ENCODE peak calls at places on chromosomes 1 and 21, in five cellular contexts. O, H, R, I and E are unnamed samples.

GRCh38 chr1:191022856-191023255 is 545.2 kb upstream of the BRINP3 start:
- DNase-seq in O (no peak), H (no peak), R (no peak), I (no peak), E (no peak)

GRCh38 chr21:45590246-45590725 is 48.0 kb upstream of the SLC19A1 start:
- DNase-seq in O (peak), H (peak), R (peak), I (peak), E (peak)

GRCh38 chr1:152013664-152014237 is 20.1 kb upstream of the S100A10 start:
- DNase-seq in O (peak), H (no peak), R (no peak), I (no peak), E (no peak)

GRCh38 chr1:175016073-175016722 is 7.0 kb downstream of the MRPS14 start:
- DNase-seq in O (no peak), H (no peak), R (no peak), I (no peak), E (no peak)

GRCh38 chr1:235588156-235588555 is 61.4 kb downstream of the GNG4 start:
- DNase-seq in O (no peak), H (no peak), R (no peak), I (no peak), E (no peak)

GRCh38 chr21:38777521-38777920 is 28.2 kb upstream of the ETS2 start:
- DNase-seq in O (no peak), H (no peak), R (no peak), I (no peak), E (no peak)

GRCh38 chr1:85330711-85331290 is 54.4 kb upstream of the BCL10 start:
- DNase-seq in O (peak), H (no peak), R (no peak), I (no peak), E (no peak)

GRCh38 chr1:68904472-68904871 is 407.6 kb upstream of the DEPDC1 start:
- DNase-seq in O (no peak), H (no peak), R (no peak), I (no peak), E (no peak)

GRCh38 chr21:41164981-41165650 is 2.8 kb upstream of the BACE2 start:
- DNase-seq in O (no peak), H (no peak), R (no peak), I (peak), E (peak)

GRCh38 chr1:186234976-186235686 is 139.9 kb downstream of the TPR start:
- DNase-seq in O (no peak), H (no peak), R (no peak), I (no peak), E (no peak)

GRCh38 chr1:212671342-212672031 is 28.2 kb downstream of the BATF3 start:
- DNase-seq in O (peak), H (no peak), R (peak), I (no peak), E (no peak)

GRCh38 chr1:84373446-84374141 is 24.7 kb upstream of the DNASE2B start:
- DNase-seq in O (no peak), H (no peak), R (no peak), I (no peak), E (no peak)

GRCh38 chr1:163361123-163361934 is 39.6 kb downstream of the NUF2 start:
- DNase-seq in O (no peak), H (no peak), R (no peak), I (no peak), E (no peak)

DNA sequence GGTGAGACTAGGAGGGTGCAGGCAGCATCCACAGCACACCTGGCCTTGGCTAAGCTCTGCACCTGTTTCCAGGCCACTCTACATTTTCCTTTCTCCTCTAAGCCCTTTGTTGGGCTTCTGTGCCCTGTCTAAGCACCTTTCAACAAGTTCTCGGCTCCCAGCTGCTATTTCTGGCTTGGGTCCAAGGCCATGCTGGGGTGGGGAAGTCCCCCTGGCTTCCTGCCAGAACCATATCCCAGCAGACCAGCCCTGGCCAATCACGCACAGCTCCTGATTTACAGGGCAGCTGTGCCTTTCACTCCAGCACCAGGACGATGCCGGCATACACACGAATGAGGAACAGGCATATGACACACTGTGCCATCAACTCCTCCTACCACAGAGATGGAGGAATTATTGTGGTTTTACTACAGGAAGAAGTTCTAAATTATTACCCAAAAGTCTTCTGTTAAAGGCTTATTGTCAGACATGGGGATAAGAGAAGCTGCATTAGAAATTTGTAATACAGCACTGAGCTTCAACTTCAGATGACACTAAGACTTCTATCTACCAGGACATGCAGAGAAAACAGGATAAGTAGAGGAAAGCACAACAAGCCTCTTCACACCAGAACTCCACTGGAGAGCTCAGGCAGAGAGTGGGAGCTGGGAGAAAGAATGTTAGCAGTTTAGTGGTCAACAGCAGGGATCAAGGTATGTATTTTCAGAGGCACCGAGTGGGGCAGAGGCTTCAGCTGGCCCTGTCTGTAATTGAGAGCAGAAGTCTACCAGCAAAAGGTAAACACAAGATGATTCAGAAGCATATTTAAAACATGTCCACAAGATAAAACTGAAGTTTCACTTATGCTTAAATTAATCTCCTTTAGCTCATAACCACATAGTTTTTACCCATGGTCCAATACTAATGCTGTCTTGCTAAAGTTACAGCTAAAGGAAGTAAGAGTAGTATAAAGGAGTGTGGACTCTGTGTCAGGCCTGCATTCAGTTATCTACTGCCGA is 37.4 kb downstream of the TRIT1 start:
- DNase-seq in O (peak), H (peak), R (peak), I (peak), E (peak)
- TF ChIP-seq POLR2A in O (no peak), H (no peak), R (no peak), I (no peak), E (no peak)

DNA sequence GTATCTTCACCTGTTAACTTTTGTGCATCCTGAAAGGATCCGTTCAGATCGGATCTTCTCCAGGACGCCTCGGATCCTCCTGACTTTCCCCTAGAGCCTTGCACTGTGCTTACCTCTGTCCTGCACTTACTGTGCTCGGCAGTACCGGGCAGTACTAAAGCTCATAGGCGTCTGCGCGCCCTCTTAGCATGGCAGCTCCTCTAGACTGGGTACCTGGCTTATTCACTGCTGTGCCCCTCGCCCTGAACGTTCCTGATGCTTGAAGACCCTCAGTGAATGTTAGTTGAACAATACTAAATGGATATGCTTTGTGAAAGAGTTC is 968 bp downstream of the SCP2 start:
- DNase-seq in O (no peak), H (no peak), R (no peak), I (no peak), E (no peak)
- H3K4me3 ChIP-seq in O (peak), H (peak), R (peak), I (peak), E (peak)

GRCh38 chr1:112721966-112722524 is 6.9 kb upstream of the PPM1J start:
- DNase-seq in O (no peak), H (no peak), R (no peak), I (no peak), E (peak)

GRCh38 chr1:112719706-112720105 is 4.6 kb upstream of the PPM1J start:
- DNase-seq in O (no peak), H (no peak), R (no peak), I (no peak), E (peak)

GRCh38 chr1:112717263-112717662 is 2.1 kb upstream of the PPM1J start:
- DNase-seq in O (no peak), H (peak), R (no peak), I (no peak), E (no peak)

GRCh38 chr1:112716133-112716720 is 1.1 kb upstream of the PPM1J start:
- DNase-seq in O (peak), H (peak), R (peak), I (peak), E (peak)

DNA sequence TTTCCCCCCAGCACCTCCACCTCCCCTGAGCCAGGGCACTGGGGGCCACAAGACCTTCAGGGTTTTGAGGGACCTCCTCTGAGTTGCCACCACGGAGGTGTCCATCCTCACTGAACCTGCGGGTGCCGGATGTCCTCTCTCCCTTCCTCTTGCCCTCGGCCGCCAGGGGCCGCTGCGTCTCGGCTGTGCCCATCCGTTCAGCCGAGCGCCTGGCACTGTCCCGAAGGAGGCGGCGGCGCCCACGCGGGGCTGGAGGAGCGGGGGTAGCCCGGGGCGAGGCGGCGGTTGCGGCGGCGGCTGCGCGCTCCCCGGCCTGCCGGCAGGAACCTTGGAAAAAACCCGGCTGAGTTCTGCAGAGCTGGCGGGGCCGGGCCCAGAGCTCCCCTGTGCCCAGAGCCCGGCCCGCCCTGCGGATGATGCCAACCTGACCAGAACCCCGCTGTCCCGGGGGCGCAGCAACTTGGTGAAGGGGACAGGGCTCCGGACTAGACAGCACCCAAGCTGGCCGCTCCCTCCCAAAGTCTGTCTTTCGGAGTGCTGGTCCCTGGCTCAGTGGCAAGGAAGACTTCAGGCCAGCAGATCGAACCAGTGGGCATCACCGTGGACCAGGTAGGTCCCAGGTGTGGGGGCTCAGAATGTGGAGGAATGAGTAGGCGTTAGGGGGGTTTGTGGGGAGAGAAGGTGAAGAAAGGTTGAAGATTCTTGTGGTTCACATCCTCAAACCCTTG is 3.7 kb upstream of the PPM1J start:
- DNase-seq in O (peak), H (peak), R (peak), I (peak), E (peak)
- TF ChIP-seq CTCF in O (peak), H (peak), R (peak), I (peak), E (peak)

GRCh38 chr1:155018617-155019348 is 14.8 kb downstream of the DCST2 start:
- DNase-seq in O (no peak), H (peak), R (no peak), I (no peak), E (no peak)

GRCh38 chr1:155017946-155018316 is 15.3 kb downstream of the ZBTB7B start:
- DNase-seq in O (no peak), H (peak), R (peak), I (no peak), E (no peak)

GRCh38 chr1:155015527-155016230 is 13.1 kb downstream of the ZBTB7B start:
- DNase-seq in O (no peak), H (peak), R (peak), I (no peak), E (no peak)

GRCh38 chr1:155016231-155016831 is 13.7 kb downstream of the ZBTB7B start:
- DNase-seq in O (no peak), H (peak), R (peak), I (no peak), E (no peak)

GRCh38 chr1:155017021-155017945 is 14.7 kb downstream of the ZBTB7B start:
- DNase-seq in O (peak), H (peak), R (peak), I (peak), E (peak)
- TF ChIP-seq POLR2A in O (no peak), H (peak), R (no peak), I (no peak), E (no peak)

GRCh38 chr21:31923756-31924155 is 50.9 kb downstream of the HUNK start:
- DNase-seq in O (no peak), H (no peak), R (no peak), I (no peak), E (no peak)
- H3K4me3 ChIP-seq in O (no peak), H (no peak), R (no peak), I (no peak), E (no peak)

GRCh38 chr1:24309762-24310485 is 9.2 kb upstream of the GRHL3 start:
- DNase-seq in O (no peak), H (no peak), R (no peak), I (no peak), E (no peak)
- TF ChIP-seq CTCF in O (no peak), H (no peak), R (no peak), I (no peak), E (no peak)

DNA sequence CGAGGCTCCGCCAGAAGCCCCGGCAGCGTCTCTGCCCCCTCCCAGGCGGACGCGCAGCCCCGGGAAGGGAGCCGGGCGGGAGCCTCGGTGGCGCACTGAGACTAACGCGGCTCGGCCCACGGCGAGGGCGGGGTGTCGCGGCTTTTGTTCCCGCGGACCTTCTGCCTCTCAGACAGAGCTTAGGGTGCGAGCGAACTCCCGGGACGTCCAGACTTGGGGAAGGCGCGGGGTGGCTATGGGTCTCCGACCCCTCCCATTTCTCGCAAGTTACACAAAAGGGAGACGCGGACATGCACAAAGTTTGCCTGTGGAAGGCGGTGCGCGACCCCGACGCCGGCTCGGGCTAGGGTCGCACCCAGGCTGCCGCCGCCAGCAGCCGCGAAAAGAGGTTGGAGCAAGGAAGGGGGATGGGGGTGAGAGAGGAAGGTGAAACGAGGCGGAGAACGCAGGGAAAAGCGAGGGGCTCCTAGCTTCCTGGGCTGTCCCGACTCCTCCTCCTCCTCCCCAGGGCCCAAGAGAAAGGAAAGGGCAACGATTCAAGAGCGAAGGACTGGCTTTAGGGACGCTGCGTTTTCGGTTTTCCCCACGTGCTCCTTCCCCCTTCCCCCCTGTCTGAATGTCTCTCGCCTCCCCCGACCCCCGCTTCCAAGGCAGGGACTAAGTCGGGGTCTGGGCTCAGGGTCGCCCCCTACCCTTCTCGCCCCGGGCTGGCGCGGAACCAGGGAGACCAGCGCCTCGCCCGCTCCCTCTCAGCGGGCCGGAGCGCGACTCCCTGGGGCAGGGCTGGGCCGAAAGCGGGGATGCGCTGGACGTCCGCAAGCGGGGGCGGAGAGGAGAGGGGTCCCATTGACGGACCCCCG is 729 bp downstream of the APP start:
- DNase-seq in O (peak), H (peak), R (peak), I (peak), E (peak)
- TF ChIP-seq POLR2A in O (peak), H (peak), R (no peak), I (no peak), E (no peak)

GRCh38 chr1:100065183-100065968 is 67.4 kb downstream of the SASS6 start:
- DNase-seq in O (no peak), H (no peak), R (no peak), I (no peak), E (no peak)

GRCh38 chr1:100074604-100075395 is 57.9 kb downstream of the SASS6 start:
- DNase-seq in O (no peak), H (no peak), R (no peak), I (no peak), E (no peak)

GRCh38 chr1:100065969-100066227 is 66.8 kb downstream of the SASS6 start:
- DNase-seq in O (no peak), H (no peak), R (no peak), I (no peak), E (no peak)

GRCh38 chr1:100073531-100073930 is 59.2 kb downstream of the SASS6 start:
- DNase-seq in O (no peak), H (no peak), R (no peak), I (no peak), E (no peak)

DNA sequence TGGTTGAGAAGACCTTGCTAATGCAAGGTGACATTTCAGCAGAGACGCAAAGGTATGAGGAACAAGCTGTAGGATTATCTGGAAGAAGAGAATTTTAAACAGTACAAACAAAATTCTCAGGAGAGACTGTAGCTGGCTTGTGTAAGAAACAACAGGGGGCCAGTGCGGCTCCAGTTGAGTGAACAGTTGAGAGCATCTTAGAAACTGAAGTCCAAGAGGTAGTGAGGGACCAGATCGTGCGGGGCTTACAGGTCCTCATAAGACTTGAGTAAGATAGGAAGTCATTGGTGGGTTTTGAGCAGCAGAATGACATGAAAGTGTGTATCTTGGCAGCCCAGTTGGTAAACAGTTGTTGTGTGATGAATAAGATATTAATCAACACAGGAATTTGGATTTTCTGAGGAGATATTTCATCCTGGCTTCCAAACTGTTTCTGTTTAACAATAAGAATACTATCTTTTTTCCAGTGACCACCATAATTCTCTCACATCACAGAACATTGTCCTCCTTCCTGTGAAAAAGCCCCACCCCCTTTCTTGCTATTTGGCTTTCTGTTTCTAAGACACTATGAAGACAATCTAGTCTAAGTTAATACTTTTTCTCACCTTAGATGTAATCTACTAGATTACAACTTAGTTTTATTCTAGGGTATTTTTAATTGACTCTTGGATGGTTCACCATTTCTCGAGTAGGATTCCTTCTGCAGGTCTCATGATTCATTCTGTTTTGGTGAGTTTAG is 62.4 kb downstream of the SASS6 start:
- DNase-seq in O (no peak), H (no peak), R (no peak), I (no peak), E (no peak)
- H3K4me3 ChIP-seq in O (no peak), H (no peak), R (no peak), I (no peak), E (no peak)

DNA sequence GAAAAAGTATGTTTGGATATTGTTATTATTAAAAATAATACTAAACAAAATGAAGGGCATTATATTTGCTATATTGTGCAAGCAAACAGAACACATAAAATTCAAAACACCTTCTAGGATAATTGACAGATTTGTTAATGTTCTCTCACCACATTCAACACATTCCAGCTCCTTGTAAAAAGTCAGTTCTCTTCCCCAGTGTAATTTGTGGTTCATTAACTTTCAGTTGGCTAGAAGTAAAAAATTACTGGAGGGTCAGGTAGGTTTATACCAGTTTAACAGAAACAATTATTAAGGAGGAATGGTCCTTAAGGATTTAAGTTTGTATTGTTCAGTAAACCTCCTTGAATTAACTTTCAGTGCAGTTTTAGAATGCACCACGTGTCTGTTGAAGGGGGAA is 1235.3 kb upstream of the ADGRL2 start:
- DNase-seq in O (no peak), H (no peak), R (no peak), I (no peak), E (no peak)
- TF ChIP-seq CTCF in O (no peak), H (no peak), R (no peak), I (no peak), E (no peak)